ENCODE peak calls at places on chromosome 5, in six cellular contexts. W is right atrium auricular region, P is AG10803, A is GM10248, T is uterus, R is fibroblast of pulmonary artery. L is an unnamed sample.

GRCh38 chr5:89930591-89931383 is 478.8 kb downstream of the CETN3 start:
- DNase-seq in W (no peak), A (peak; percentile 4), P (peak; percentile 69), R (peak; percentile 81), T (no peak), L (peak; percentile 6)

GRCh38 chr5:57853929-57854697 is 371.5 kb upstream of the ACTBL2 start:
- DNase-seq in A (no peak), W (no peak), T (no peak), P (no peak), R (no peak), L (no peak)

GRCh38 chr5:33854733-33855151 is 37.0 kb downstream of the ADAMTS12 start:
- DNase-seq in R (peak; percentile 92), W (no peak), T (no peak), P (peak; percentile 72), A (no peak), L (no peak)

GRCh38 chr5:65927497-65928340 is 1.3 kb downstream of the ERBIN start:
- DNase-seq in T (no peak), R (peak; percentile 70), W (no peak), A (peak; percentile 58), P (peak; percentile 74), L (peak; percentile 71)

GRCh38 chr5:108753331-108753730 is 5.6 kb downstream of the FER start:
- DNase-seq in A (no peak), T (no peak), W (no peak), R (peak; percentile 48), P (peak; percentile 50), L (no peak)

GRCh38 chr5:147898875-147899401 is 7.4 kb downstream of the C5orf46 start:
- DNase-seq in W (no peak), R (peak; percentile 4), A (no peak), P (peak; percentile 1), T (no peak), L (no peak)

GRCh38 chr5:159915913-159916840 is at the start of gene ADRA1B:
- DNase-seq in T (peak; percentile 73), A (peak; percentile 77), R (peak; percentile 72), W (peak; percentile 74), P (peak; percentile 59), L (peak; percentile 87)

GRCh38 chr5:153543288-153543687 is 52.8 kb downstream of the GRIA1 start:
- DNase-seq in R (peak; percentile 22), P (no peak), W (no peak), T (no peak), A (no peak), L (no peak)

GRCh38 chr5:124309241-124309977 is 437.0 kb downstream of the ZNF608 start:
- DNase-seq in W (no peak), T (no peak), P (no peak), R (no peak), A (no peak), L (no peak)

GRCh38 chr5:112742424-112742823 is 4.7 kb downstream of the APC start:
- DNase-seq in A (no peak), W (no peak), P (no peak), T (no peak), R (peak; percentile 17), L (no peak)

GRCh38 chr5:174188300-174188699 is 142.8 kb downstream of the NSG2 start:
- DNase-seq in P (no peak), T (no peak), W (no peak), R (no peak), A (no peak), L (no peak)

GRCh38 chr5:154514331-154514730 is 36.3 kb upstream of the HAND1 start:
- DNase-seq in A (no peak), T (no peak), R (no peak), P (no peak), W (no peak), L (no peak)

GRCh38 chr5:24535646-24536045 is 109.1 kb downstream of the CDH10 start:
- DNase-seq in W (no peak), P (no peak), T (no peak), R (no peak), A (no peak), L (no peak)

GRCh38 chr5:113495402-113495801 is 7.1 kb upstream of the MCC start:
- DNase-seq in T (no peak), A (no peak), W (no peak), P (peak; percentile 5), R (peak; percentile 36), L (no peak)

GRCh38 chr5:98416541-98416940 is 356.9 kb upstream of the RGMB start:
- DNase-seq in W (no peak), P (peak; percentile 58), A (no peak), R (peak; percentile 18), T (no peak), L (no peak)

GRCh38 chr5:98638701-98639100 is 134.8 kb upstream of the RGMB start:
- DNase-seq in T (no peak), R (peak; percentile 53), A (no peak), W (no peak), P (peak; percentile 84), L (no peak)

DNA sequence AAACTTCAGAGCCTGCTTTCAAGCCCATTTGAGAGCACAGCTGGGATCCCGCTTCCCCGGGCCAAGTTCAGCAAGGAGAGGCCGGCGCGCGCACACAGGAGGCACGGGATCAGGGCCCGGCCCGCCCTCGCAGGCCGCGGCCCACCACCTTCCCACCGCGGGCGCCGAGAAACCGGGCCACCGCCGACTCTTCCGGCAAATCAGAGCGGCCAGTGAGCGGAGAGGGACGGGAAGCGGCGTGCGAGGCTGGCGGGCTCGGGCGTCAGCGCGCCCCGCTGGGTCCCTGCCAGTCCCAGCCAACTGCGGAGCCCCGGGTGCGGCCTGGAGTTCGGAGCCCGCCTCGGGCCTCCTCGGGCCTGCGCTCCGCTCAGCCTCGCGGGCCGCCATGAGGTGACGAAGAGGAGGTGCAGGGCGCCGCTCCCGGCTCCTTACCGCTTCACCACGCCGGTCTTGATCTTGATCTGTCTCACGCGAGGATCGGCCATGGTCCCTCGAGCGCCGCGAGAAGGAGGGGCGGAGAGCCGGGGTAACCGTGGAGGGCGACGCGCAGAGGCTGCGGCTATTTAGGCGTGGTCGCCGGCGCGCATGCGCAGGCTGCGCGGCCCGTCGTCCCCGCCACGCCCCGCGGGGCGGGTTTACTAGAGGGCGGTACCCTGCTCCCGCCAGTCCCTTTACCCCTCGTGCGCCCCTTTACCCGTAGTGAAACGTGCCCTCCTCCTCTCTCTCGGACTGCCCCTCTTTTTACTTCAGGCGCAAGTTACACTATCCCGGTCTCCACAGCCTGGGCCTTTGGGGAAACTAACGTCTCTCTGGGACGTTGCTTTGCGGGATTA is at the start of gene TBCA:
- DNase-seq in T (peak; percentile 86), A (peak; percentile 89), P (peak; percentile 90), W (peak; percentile 80), R (peak; percentile 95), L (peak; percentile 92)
- TF ChIP-seq CTCF in T (peak; percentile 28), A (no peak), P (no peak), W (no peak), R (no peak), L (no peak)

GRCh38 chr5:5340206-5340729 is 82.2 kb upstream of the ICE1 start:
- DNase-seq in W (peak; percentile 71), T (peak; percentile 90), A (no peak), R (peak; percentile 90), P (peak; percentile 95), L (no peak)
- TF ChIP-seq CTCF in W (no peak), T (peak; percentile 75), A (no peak), R (peak; percentile 67), P (peak; percentile 87), L (no peak)

DNA sequence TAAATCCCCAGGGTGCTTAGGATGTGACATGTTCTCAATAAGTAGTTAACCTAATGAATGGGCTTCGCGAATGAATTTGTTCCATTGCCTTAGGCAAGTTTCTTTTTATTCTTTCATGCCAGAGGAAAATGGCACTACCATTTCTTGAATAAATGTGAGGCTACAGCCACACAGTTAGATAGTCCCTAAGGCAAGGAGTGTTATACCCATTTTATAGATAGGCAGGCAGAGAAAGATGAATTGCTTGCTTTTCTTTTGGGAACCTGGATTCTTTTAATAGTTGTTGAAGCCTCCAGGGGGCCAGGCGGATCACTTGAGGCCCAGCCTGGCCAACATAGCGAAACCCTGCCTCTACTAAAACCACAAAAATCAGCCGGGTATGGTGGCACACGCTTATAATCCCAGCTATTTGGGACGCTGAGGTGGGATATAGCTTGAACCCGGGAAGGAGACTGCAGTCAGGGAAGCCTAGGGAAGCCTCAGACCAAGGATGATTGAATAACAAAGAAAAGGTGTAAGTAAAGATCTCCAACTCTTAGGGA is 943 bp downstream of the NOP16 start:
- DNase-seq in W (no peak), A (no peak), P (peak; percentile 16), T (no peak), R (no peak), L (no peak)
- TF ChIP-seq CTCF in W (no peak), A (no peak), P (no peak), T (no peak), R (no peak), L (no peak)

GRCh38 chr5:17257705-17258273 is 40.4 kb downstream of the BASP1 start:
- DNase-seq in P (no peak), R (peak; percentile 61), W (no peak), A (peak; percentile 53), T (no peak), L (peak; percentile 60)

GRCh38 chr5:17261075-17261474 is 43.6 kb downstream of the BASP1 start:
- DNase-seq in W (no peak), A (no peak), R (no peak), P (no peak), T (no peak), L (no peak)

GRCh38 chr5:17256839-17257238 is 39.4 kb downstream of the BASP1 start:
- DNase-seq in R (no peak), P (no peak), T (no peak), A (no peak), W (no peak), L (no peak)

GRCh38 chr5:17258429-17258828 is 41.0 kb downstream of the BASP1 start:
- DNase-seq in A (no peak), P (peak; percentile 20), R (no peak), W (no peak), T (no peak), L (no peak)

DNA sequence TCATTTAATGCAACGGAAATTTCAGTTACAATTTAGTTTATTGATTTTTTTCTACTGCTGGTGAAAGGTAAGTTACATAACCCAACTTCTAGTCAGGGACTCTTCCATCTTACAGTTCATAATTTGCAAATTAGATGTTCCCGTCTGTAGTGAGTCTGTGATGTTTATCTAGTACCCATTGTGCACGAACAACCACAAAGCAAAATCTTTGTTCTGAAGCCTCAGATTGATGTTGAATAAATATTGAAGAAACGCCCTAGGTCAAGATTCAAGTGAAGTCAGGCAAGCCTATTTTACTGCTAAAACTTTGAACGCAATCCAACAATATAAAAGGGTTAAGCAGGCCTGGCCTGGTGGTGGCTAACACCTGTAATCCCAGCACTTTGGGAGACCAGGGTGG is 43.1 kb downstream of the BASP1 start:
- DNase-seq in R (no peak), W (no peak), A (no peak), P (no peak), T (no peak), L (no peak)
- TF ChIP-seq CTCF in R (no peak), W (no peak), A (no peak), P (no peak), T (no peak), L (no peak)

L was measured in GM20000.